ENCODE peak calls at places on chromosomes 12 and 14, in seven cellular contexts. V is A549, F is tibial nerve, R is uterus, U is upper lobe of left lung, N is heart left ventricle, Z is Peyer's patch. P is an unnamed sample.

GRCh38 chr12:48334807-48335206 is 15.9 kb downstream of the ZNF641 start:
- DNase-seq in Z (no peak), R (no peak), U (no peak), F (no peak), N (no peak), V (no peak), P (no peak)

GRCh38 chr12:58346032-58346632 is 404.8 kb downstream of the ATP23 start:
- DNase-seq in F (no peak), Z (no peak), N (no peak), V (peak), U (no peak), R (no peak), P (no peak)

GRCh38 chr14:80055226-80055625 is 156.1 kb downstream of the DIO2 start:
- DNase-seq in Z (no peak), F (no peak), N (no peak), V (no peak), U (no peak), R (no peak), P (no peak)

GRCh38 chr12:50790081-50790480 is 26.2 kb downstream of the ATF1 start:
- DNase-seq in V (no peak), N (no peak), R (no peak), U (no peak), F (no peak), Z (no peak), P (no peak)

GRCh38 chr12:103560604-103561101 is 26.4 kb upstream of the STAB2 start:
- DNase-seq in Z (no peak), U (no peak), R (no peak), N (no peak), F (no peak), V (peak), P (no peak)

GRCh38 chr12:53025250-53025649 is 19.0 kb downstream of the EIF4B start:
- DNase-seq in U (no peak), R (no peak), F (no peak), V (no peak), Z (no peak), N (no peak), P (no peak)

GRCh38 chr12:21657336-21658077 is at the start of gene LDHB:
- DNase-seq in V (peak), N (peak), F (peak), U (peak), R (peak), Z (peak), P (peak)

GRCh38 chr12:19369691-19370148 is 69.6 kb upstream of the AEBP2 start:
- DNase-seq in Z (no peak), R (no peak), U (no peak), N (no peak), V (no peak), F (no peak), P (no peak)

GRCh38 chr12:1504304-1505150 is 89.9 kb downstream of the FBXL14 start:
- DNase-seq in F (no peak), R (no peak), Z (no peak), N (no peak), U (no peak), V (no peak), P (no peak)

GRCh38 chr14:104147346-104148125 is 9.1 kb downstream of the KIF26A start:
- DNase-seq in Z (no peak), U (no peak), R (no peak), V (no peak), N (peak), F (no peak), P (no peak)

GRCh38 chr12:102642199-102642598 is 161.8 kb upstream of the IGF1 start:
- DNase-seq in Z (no peak), U (no peak), R (no peak), V (no peak), N (no peak), F (no peak), P (no peak)

GRCh38 chr12:76317976-76318375 is 30.2 kb downstream of the BBS10 start:
- DNase-seq in R (no peak), V (no peak), Z (no peak), N (no peak), U (no peak), F (no peak), P (no peak)

GRCh38 chr12:124764870-124765570 is 98.6 kb downstream of the SCARB1 start:
- DNase-seq in Z (no peak), N (no peak), R (no peak), U (peak), V (no peak), F (peak), P (peak)

GRCh38 chr14:53526190-53526589 is 373.1 kb upstream of the DDHD1 start:
- DNase-seq in N (no peak), F (no peak), R (no peak), V (no peak), U (no peak), Z (no peak), P (no peak)

GRCh38 chr12:109707470-109707821 is 6.2 kb upstream of the FAM222A start:
- DNase-seq in U (no peak), R (no peak), F (no peak), V (no peak), N (no peak), Z (no peak), P (no peak)

GRCh38 chr12:38898001-38898684 is 7.2 kb downstream of the CPNE8 start:
- DNase-seq in Z (no peak), F (no peak), R (no peak), U (no peak), V (no peak), N (no peak), P (no peak)

GRCh38 chr14:76997257-76997970 is 31.1 kb downstream of the IRF2BPL start:
- DNase-seq in R (no peak), Z (no peak), F (no peak), U (no peak), N (no peak), V (no peak), P (no peak)

GRCh38 chr14:96363751-96364336 is 518 bp downstream of the GSKIP start:
- DNase-seq in V (peak), N (peak), Z (peak), U (peak), R (no peak), F (no peak), P (peak)

GRCh38 chr12:90084018-90084417 is 375.4 kb upstream of the ATP2B1 start:
- DNase-seq in Z (no peak), N (no peak), F (no peak), U (no peak), R (no peak), V (peak), P (no peak)

GRCh38 chr12:12212769-12213168 is 54.1 kb downstream of the LRP6 start:
- DNase-seq in F (no peak), V (peak), U (no peak), Z (no peak), N (no peak), R (no peak), P (no peak)

GRCh38 chr12:95836185-95836609 is 22.6 kb upstream of the SNRPF start:
- DNase-seq in U (no peak), F (no peak), V (peak), R (no peak), N (no peak), Z (no peak), P (no peak)

GRCh38 chr12:12207746-12208145 is 59.1 kb downstream of the LRP6 start:
- DNase-seq in N (no peak), Z (no peak), V (no peak), U (no peak), F (no peak), R (no peak), P (no peak)

GRCh38 chr12:91381309-91381804 is 198.7 kb upstream of the DCN start:
- DNase-seq in Z (no peak), V (peak), R (peak), U (peak), N (no peak), F (no peak), P (peak)

GRCh38 chr12:62658910-62659309 is 192.3 kb downstream of the MON2 start:
- DNase-seq in F (no peak), N (no peak), R (no peak), V (no peak), U (no peak), Z (no peak), P (peak)

GRCh38 chr12:54993181-54993835 is 8.7 kb upstream of the TESPA1 start:
- DNase-seq in Z (no peak), F (peak), U (peak), V (peak), N (no peak), R (no peak), P (peak)

GRCh38 chr12:65596514-65597010 is 227.7 kb upstream of the HMGA2 start:
- DNase-seq in U (no peak), R (no peak), V (no peak), F (no peak), N (no peak), Z (no peak), P (no peak)

GRCh38 chr12:103647267-103647666 is 60.2 kb downstream of the STAB2 start:
- DNase-seq in R (no peak), Z (no peak), U (no peak), F (no peak), N (no peak), V (peak), P (no peak)

GRCh38 chr12:115320451-115320850 is 636.5 kb upstream of the TBX3 start:
- DNase-seq in V (no peak), Z (no peak), R (no peak), U (no peak), F (no peak), N (no peak), P (no peak)

GRCh38 chr14:102949801-102950451 is 27.5 kb downstream of the AMN start:
- DNase-seq in U (no peak), Z (no peak), V (no peak), F (no peak), R (no peak), N (no peak), P (no peak)

GRCh38 chr14:91228112-91229004 is 16.1 kb downstream of the GPR68 start:
- DNase-seq in V (no peak), F (no peak), U (no peak), Z (no peak), R (no peak), N (no peak), P (no peak)

GRCh38 chr14:74627071-74627470 is 15.0 kb upstream of the LTBP2 start:
- DNase-seq in U (no peak), R (no peak), V (no peak), F (no peak), N (no peak), Z (no peak), P (no peak)

GRCh38 chr14:90109858-90110257 is 48.1 kb downstream of the KCNK13 start:
- DNase-seq in V (peak), N (no peak), Z (no peak), F (no peak), R (no peak), U (no peak), P (no peak)

DNA sequence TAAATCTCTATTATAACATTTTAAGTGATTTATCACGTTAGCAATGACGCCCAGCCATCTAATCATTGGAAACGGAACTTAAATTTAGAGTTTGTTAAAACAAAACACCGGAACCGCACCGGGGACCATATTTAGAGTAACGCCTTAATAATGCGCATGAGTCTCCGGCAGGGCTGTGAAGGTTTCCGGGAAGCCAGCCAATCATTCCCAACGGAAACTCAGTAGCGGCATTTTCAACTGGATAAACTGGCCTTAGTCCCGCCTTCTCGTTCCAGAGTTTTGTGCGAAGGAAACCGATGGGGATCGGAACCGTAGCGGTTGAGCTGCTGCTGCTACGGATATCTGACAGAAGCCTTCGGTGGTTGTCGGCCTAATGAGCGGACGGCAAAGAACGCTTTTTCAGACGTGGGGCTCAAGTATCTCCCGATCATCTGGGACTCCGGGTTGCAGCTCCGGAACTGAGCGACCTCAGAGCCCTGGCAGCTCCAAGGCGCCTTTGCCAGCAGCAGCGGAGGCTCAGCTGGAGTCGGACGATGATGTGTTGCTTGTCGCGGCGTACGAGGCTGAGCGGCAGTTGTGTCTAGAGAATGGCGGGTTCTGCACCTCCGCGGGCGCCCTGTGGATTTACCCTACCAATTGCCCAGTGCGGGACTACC is at the start of gene FANCM:
- DNase-seq in N (peak), F (peak), V (peak), U (peak), Z (peak), R (peak), P (peak)
- TF ChIP-seq POLR2A in N (no peak), F (no peak), V (peak), U (no peak), Z (no peak), R (no peak), P (no peak)

GRCh38 chr14:69673578-69674305 is 62.3 kb downstream of the SUSD6 start:
- DNase-seq in V (no peak), F (no peak), U (no peak), R (no peak), Z (no peak), N (no peak), P (no peak)
- TF ChIP-seq CTCF in V (no peak), F (peak), U (no peak), R (no peak), Z (peak), N (no peak), P (no peak)

DNA sequence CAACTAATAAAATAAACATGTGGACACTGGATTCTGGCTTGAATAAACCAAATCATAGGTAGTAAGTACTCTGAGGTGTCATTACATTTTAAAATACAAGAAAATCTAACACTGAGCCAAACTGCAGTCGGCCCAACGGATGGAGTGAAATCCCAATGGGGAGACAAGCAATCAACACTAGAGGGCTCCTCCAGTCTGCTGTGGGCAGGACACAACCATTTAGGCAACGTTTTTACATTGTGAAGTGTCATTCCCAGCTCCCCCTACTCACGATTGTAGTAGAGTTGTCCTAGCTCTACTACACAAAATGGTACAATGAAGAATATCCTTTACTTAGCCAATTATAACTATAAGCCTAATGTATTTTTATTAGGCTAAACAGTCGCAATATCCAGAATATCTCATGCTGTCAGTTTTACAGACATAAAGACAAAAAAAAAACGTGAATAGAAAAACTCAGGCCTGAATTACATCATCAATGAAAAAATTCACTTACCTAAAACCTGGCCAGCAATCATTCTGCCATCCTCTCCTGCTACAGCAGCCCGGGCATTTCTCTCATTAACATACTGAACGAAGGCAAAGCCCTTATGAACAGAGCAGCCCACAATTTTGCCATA is 35.7 kb downstream of the HNRNPC start:
- DNase-seq in V (peak), N (no peak), R (no peak), U (no peak), F (no peak), Z (no peak), P (no peak)
- H3K4me3 ChIP-seq in V (no peak), N (no peak), R (no peak), U (no peak), F (no peak), Z (no peak), P (no peak)

GRCh38 chr12:120757949-120758348 is 32.3 kb downstream of the ACADS start:
- DNase-seq in F (no peak), V (no peak), U (no peak), N (no peak), Z (no peak), R (no peak), P (no peak)

GRCh38 chr12:120760349-120761245 is 35.0 kb downstream of the ACADS start:
- DNase-seq in N (no peak), R (no peak), V (no peak), F (no peak), Z (no peak), U (no peak), P (peak)

GRCh38 chr12:120761581-120761980 is 36.0 kb downstream of the ACADS start:
- DNase-seq in R (no peak), V (no peak), N (no peak), U (peak), F (no peak), Z (no peak), P (peak)

GRCh38 chr12:120758798-120759590 is 33.4 kb downstream of the ACADS start:
- DNase-seq in R (no peak), F (no peak), Z (no peak), V (no peak), U (no peak), N (no peak), P (peak)

DNA sequence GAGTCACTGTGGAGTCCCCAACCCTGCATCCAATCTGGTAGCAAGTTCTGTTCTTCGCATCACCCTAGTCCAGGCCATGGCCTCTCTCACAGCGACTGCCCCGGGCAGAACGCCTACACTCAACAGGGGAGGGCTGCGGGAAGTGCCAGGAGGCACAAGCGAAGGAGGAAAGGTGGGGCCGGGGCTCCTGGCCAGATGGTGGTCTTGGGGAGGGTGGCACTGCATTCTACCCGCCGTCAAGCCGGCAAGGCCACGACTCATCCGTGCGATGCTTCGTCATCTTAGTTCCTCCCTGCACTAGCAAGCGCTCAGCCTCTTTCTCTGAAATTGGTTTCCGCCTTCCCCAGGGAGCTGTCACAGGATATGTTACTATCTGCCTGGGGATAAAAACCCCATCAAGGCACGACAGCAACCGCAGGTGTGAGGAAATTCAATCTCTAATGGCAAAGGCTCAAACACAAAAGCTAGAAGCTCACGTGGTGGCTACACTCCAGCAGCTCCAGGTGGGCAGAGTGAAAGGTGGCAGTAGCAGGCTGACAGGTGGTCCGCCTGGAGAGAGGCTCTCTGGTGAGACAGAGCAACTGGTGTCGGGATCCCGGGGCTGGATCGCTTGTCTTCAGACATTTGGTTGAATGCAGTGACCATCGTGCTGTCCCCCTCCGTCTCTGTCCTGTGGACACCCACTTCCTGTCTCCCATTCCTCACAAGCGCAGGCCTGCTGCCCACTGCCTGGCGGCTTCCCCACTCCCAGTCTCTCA is 34.1 kb downstream of the ACADS start:
- DNase-seq in U (no peak), Z (no peak), F (no peak), N (no peak), V (no peak), R (no peak), P (no peak)
- TF ChIP-seq POLR2A in U (no peak), Z (no peak), F (no peak), N (no peak), V (no peak), R (no peak), P (no peak)

DNA sequence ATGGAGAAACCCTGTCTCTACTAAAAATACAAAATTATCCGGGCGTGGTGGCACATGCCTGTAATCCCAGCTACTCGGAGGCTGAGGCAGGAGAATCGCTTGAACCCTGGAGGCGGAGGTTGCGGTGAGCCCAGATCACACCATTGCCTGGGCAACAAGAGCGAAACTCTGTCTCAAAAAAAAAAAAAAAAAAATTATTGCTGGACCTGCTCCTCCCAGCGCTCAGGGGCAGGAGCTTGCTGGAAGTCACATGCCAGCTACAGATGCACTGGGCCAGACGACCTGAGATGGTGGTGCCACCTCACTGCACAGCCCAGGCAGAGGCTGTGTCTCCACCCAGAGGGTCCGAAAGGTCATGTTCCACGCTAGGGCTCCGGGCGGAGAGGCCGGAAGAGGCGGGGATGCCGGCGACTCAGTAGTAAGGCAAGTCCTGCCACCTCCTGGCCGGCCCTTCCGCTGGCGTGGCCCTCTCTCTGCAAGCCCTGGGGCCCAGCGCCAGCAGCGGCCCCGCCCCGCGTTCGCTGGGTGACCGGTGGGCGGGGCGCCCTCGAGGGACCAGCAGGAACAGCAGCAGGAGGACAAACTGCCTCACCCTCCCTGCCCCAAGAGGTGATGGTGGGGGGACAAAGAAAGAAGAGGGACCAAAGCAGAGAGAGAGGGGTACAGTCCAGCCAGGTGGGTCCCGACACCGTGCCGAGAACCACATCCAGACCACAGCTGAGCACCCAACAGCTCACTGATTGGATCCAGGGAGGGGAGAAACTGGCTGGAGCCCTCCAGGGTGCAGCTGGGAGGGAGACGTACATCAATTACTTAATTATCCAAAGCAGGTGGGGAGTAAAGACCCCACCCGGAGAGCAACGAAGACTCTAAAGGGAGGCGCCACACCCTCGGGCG is 3.6 kb upstream of the RHOF start:
- DNase-seq in N (peak), U (peak), Z (peak), V (peak), R (peak), F (peak), P (peak)
- TF ChIP-seq CTCF in N (peak), U (peak), Z (no peak), V (peak), R (peak), F (peak), P (no peak)

P was measured in lower leg skin.